ENCODE peak calls at places on chromosome 6, in six cellular contexts. O is activated T-helper 1 cell treated with Interleukin-2 at 50 U/mL for 16 hours; I is cardiac fibroblast; H is NCI-H345; A is naive thymus-derived CD8-positive, alpha-beta T cell; P is HTR-8/SVneo. B is an unnamed sample.

GRCh38 chr6:148565931-148566663 is 180.7 kb upstream of the UST start:
- DNase-seq in H (no peak), P (peak), I (peak), O (no peak), A (no peak), B (no peak)

GRCh38 chr6:148501178-148501590 is 158.5 kb downstream of the SASH1 start:
- DNase-seq in A (no peak), I (peak), O (no peak), H (no peak), P (peak), B (no peak)

GRCh38 chr6:64590965-64591364 is 955.4 kb downstream of the PHF3 start:
- DNase-seq in A (no peak), I (no peak), H (no peak), O (no peak), P (no peak), B (no peak)

GRCh38 chr6:54595844-54596243 is 250.7 kb upstream of the FAM83B start:
- DNase-seq in A (no peak), O (no peak), H (no peak), P (no peak), I (peak), B (no peak)

GRCh38 chr6:160999508-160999907 is 7.9 kb downstream of the MAP3K4 start:
- DNase-seq in O (no peak), P (no peak), I (no peak), A (no peak), H (no peak), B (no peak)

GRCh38 chr6:14498748-14499147 is 381.2 kb downstream of the CD83 start:
- DNase-seq in A (no peak), I (no peak), O (no peak), H (no peak), P (no peak), B (no peak)

GRCh38 chr6:105363100-105363754 is 39.7 kb downstream of the PREP start:
- DNase-seq in P (peak), I (peak), A (no peak), O (no peak), H (no peak), B (peak)

GRCh38 chr6:131258010-131258652 is 122.9 kb downstream of the AKAP7 start:
- DNase-seq in I (no peak), H (no peak), O (no peak), P (no peak), A (no peak), B (no peak)

GRCh38 chr6:17831135-17831534 is 124.4 kb upstream of the NUP153 start:
- DNase-seq in P (no peak), H (no peak), I (peak), A (no peak), O (no peak), B (no peak)

GRCh38 chr6:6717008-6717763 is 128.7 kb downstream of the LY86 start:
- DNase-seq in P (no peak), H (no peak), I (no peak), O (no peak), A (no peak), B (no peak)

GRCh38 chr6:101545171-101545570 is 151.7 kb downstream of the GRIK2 start:
- DNase-seq in I (peak), P (no peak), A (no peak), O (no peak), H (no peak), B (no peak)

GRCh38 chr6:156859686-156860085 is 82.5 kb downstream of the ARID1B start:
- DNase-seq in A (no peak), P (no peak), I (no peak), H (no peak), O (no peak), B (no peak)

GRCh38 chr6:165668951-165669350 is 5.9 kb upstream of the PDE10A start:
- DNase-seq in A (no peak), P (no peak), H (no peak), I (no peak), O (no peak), B (peak)

GRCh38 chr6:123794799-123795198 is 8.9 kb upstream of the NKAIN2 start:
- DNase-seq in I (no peak), O (no peak), H (no peak), A (no peak), P (no peak), B (no peak)

GRCh38 chr6:115544765-115545409 is 515.8 kb downstream of the FRK start:
- DNase-seq in O (no peak), H (no peak), A (no peak), P (no peak), I (no peak), B (no peak)

GRCh38 chr6:72916906-72917305 is 295.0 kb downstream of the KCNQ5 start:
- DNase-seq in I (peak), O (no peak), H (no peak), P (no peak), A (no peak), B (no peak)

GRCh38 chr6:4719491-4719890 is 56.7 kb upstream of the CDYL start:
- DNase-seq in P (no peak), O (no peak), H (no peak), A (no peak), I (no peak), B (no peak)

GRCh38 chr6:170355661-170356060 is 49.1 kb downstream of the FAM120B start:
- DNase-seq in O (no peak), H (no peak), I (no peak), A (no peak), P (no peak), B (no peak)

GRCh38 chr6:36752187-36752885 is 54.7 kb downstream of the RAB44 start:
- DNase-seq in H (no peak), A (no peak), O (no peak), P (no peak), I (no peak), B (no peak)

GRCh38 chr6:152457949-152458624 is 179.1 kb downstream of the SYNE1 start:
- DNase-seq in O (no peak), I (no peak), P (no peak), A (no peak), H (no peak), B (no peak)

B was measured in NCI-H1092.